ENCODE peak calls at places on chromosomes 7 and 10, in seven cellular contexts. One of them, this sample, is unnamed. For H3K9me3, the result is how much of the 10 kb centered on the place peaks cover.

GRCh38 chr10:16945566-16945965 is 128.3 kb upstream of the RSU1 start:
- DNase-seq in pancreas: no peak
- DNase-seq in SJSA1: no peak
- DNase-seq in gastrocnemius medialis: no peak
- DNase-seq in heart left ventricle: no peak
- DNase-seq in PC-3: no peak
- DNase-seq in ovary: no peak
- DNase-seq in this sample: peak

GRCh38 chr7:22565315-22565811 is 65.4 kb upstream of the STEAP1B start:
- DNase-seq in pancreas: no peak
- DNase-seq in SJSA1: peak
- DNase-seq in gastrocnemius medialis: no peak
- DNase-seq in heart left ventricle: peak
- DNase-seq in PC-3: peak
- DNase-seq in ovary: no peak
- DNase-seq in this sample: peak

GRCh38 chr7:158013085-158013668 is 574.4 kb downstream of the PTPRN2 start:
- DNase-seq in pancreas: no peak
- DNase-seq in SJSA1: no peak
- DNase-seq in gastrocnemius medialis: no peak
- DNase-seq in heart left ventricle: no peak
- DNase-seq in PC-3: no peak
- DNase-seq in ovary: no peak
- DNase-seq in this sample: no peak

GRCh38 chr7:11570922-11571550 is 261.0 kb downstream of the THSD7A start:
- DNase-seq in pancreas: no peak
- DNase-seq in SJSA1: no peak
- DNase-seq in gastrocnemius medialis: no peak
- DNase-seq in heart left ventricle: no peak
- DNase-seq in PC-3: no peak
- DNase-seq in ovary: no peak
- DNase-seq in this sample: no peak

GRCh38 chr7:142459557-142459963 is 201.7 kb upstream of the PRSS58 start:
- DNase-seq in pancreas: no peak
- DNase-seq in SJSA1: peak
- DNase-seq in gastrocnemius medialis: no peak
- DNase-seq in heart left ventricle: no peak
- DNase-seq in PC-3: peak
- DNase-seq in ovary: no peak
- DNase-seq in this sample: peak

GRCh38 chr10:84270708-84271107 is 25.9 kb downstream of the RGR start:
- DNase-seq in pancreas: no peak
- DNase-seq in SJSA1: no peak
- DNase-seq in gastrocnemius medialis: no peak
- DNase-seq in heart left ventricle: no peak
- DNase-seq in PC-3: no peak
- DNase-seq in ovary: no peak
- DNase-seq in this sample: no peak

GRCh38 chr10:67763499-67764011 is 67.6 kb upstream of the CTNNA3 start:
- DNase-seq in pancreas: peak
- DNase-seq in SJSA1: peak
- DNase-seq in gastrocnemius medialis: peak
- DNase-seq in heart left ventricle: peak
- DNase-seq in PC-3: peak
- DNase-seq in ovary: peak
- DNase-seq in this sample: peak

GRCh38 chr7:100107890-100108289 is 6.4 kb downstream of the AP4M1 start:
- DNase-seq in pancreas: no peak
- DNase-seq in SJSA1: no peak
- DNase-seq in gastrocnemius medialis: no peak
- DNase-seq in heart left ventricle: no peak
- DNase-seq in PC-3: no peak
- DNase-seq in ovary: no peak
- DNase-seq in this sample: no peak

GRCh38 chr7:66353547-66353946 is 148.4 kb downstream of the TPST1 start:
- DNase-seq in pancreas: no peak
- DNase-seq in SJSA1: no peak
- DNase-seq in gastrocnemius medialis: no peak
- DNase-seq in heart left ventricle: no peak
- DNase-seq in PC-3: no peak
- DNase-seq in ovary: no peak
- DNase-seq in this sample: no peak

GRCh38 chr10:6617319-6618076 is 37.4 kb upstream of the PRKCQ start:
- DNase-seq in pancreas: no peak
- DNase-seq in SJSA1: no peak
- DNase-seq in gastrocnemius medialis: no peak
- DNase-seq in heart left ventricle: no peak
- DNase-seq in PC-3: no peak
- DNase-seq in ovary: no peak
- DNase-seq in this sample: no peak

GRCh38 chr7:28419717-28420116 is 7.4 kb downstream of the CREB5 start:
- DNase-seq in pancreas: no peak
- DNase-seq in SJSA1: no peak
- DNase-seq in gastrocnemius medialis: peak
- DNase-seq in heart left ventricle: no peak
- DNase-seq in PC-3: peak
- DNase-seq in ovary: no peak
- DNase-seq in this sample: no peak

GRCh38 chr10:86070278-86070677 is 296.3 kb downstream of the GRID1 start:
- DNase-seq in pancreas: no peak
- DNase-seq in SJSA1: no peak
- DNase-seq in gastrocnemius medialis: no peak
- DNase-seq in heart left ventricle: no peak
- DNase-seq in PC-3: no peak
- DNase-seq in ovary: no peak
- DNase-seq in this sample: no peak

GRCh38 chr7:123494193-123494796 is 40.1 kb downstream of the IQUB start:
- DNase-seq in pancreas: no peak
- DNase-seq in SJSA1: no peak
- DNase-seq in gastrocnemius medialis: no peak
- DNase-seq in heart left ventricle: no peak
- DNase-seq in PC-3: peak
- DNase-seq in ovary: peak
- DNase-seq in this sample: peak

GRCh38 chr7:109259151-109259550 is 689.5 kb downstream of the DNAJB9 start:
- DNase-seq in pancreas: no peak
- DNase-seq in SJSA1: no peak
- DNase-seq in gastrocnemius medialis: no peak
- DNase-seq in heart left ventricle: no peak
- DNase-seq in PC-3: no peak
- DNase-seq in ovary: no peak
- DNase-seq in this sample: no peak

GRCh38 chr10:607545-608196 is 81.8 kb downstream of the DIP2C start:
- DNase-seq in pancreas: no peak
- DNase-seq in SJSA1: peak
- DNase-seq in gastrocnemius medialis: no peak
- DNase-seq in heart left ventricle: no peak
- DNase-seq in PC-3: no peak
- DNase-seq in ovary: no peak
- DNase-seq in this sample: no peak

GRCh38 chr10:605632-606325 is 83.7 kb downstream of the DIP2C start:
- DNase-seq in pancreas: no peak
- DNase-seq in SJSA1: no peak
- DNase-seq in gastrocnemius medialis: no peak
- DNase-seq in heart left ventricle: no peak
- DNase-seq in PC-3: no peak
- DNase-seq in ovary: no peak
- DNase-seq in this sample: no peak

GRCh38 chr10:608331-609265 is 80.9 kb downstream of the DIP2C start:
- DNase-seq in pancreas: no peak
- DNase-seq in SJSA1: peak
- DNase-seq in gastrocnemius medialis: no peak
- DNase-seq in heart left ventricle: no peak
- DNase-seq in PC-3: no peak
- DNase-seq in ovary: no peak
- DNase-seq in this sample: no peak

GRCh38 chr10:604716-605631 is 84.5 kb downstream of the DIP2C start:
- DNase-seq in pancreas: no peak
- DNase-seq in SJSA1: no peak
- DNase-seq in gastrocnemius medialis: no peak
- DNase-seq in heart left ventricle: peak
- DNase-seq in PC-3: no peak
- DNase-seq in ovary: peak
- DNase-seq in this sample: no peak

DNA sequence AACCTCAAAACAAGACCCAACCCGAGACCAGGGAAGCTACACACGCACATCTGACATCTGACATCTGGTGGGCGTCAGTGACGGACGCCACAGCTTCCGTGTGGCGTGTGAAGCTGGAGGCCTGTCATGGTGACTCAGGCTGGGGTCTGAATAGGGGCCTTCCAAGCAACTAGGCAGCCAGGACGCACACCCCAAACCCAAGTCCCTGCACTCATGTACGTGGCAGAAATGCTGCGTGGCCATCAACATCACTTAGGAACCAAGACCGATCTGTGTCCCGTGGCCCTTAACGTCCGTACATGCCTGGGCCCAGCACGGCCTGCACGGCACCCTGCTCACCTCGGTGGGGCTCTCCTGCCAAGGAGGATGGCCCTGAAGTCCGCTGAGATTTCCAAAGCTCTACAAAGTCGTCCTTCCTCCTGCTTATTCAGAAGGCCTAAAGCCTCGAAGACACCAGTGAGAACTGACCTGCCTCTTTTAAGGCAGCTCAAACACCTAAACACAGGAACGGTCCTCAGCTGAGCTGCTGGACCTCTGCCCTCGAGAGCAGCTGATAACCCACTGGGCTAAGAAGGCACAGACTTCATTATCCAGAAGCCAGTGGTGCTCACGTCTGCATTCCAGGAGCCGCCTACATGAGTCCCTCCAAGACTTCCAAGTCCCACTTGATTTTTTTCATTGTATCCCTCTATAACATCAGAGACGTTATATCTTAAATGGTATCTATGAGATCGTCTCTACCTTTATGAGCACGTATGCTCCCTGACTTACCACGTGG is 82.5 kb downstream of the DIP2C start:
- DNase-seq in pancreas: no peak
- DNase-seq in SJSA1: peak
- DNase-seq in gastrocnemius medialis: no peak
- DNase-seq in heart left ventricle: no peak
- DNase-seq in PC-3: no peak
- DNase-seq in ovary: no peak
- DNase-seq in this sample: no peak
- H3K27ac ChIP-seq in pancreas: no peak
- H3K27ac ChIP-seq in SJSA1: peak
- H3K27ac ChIP-seq in gastrocnemius medialis: no peak
- H3K27ac ChIP-seq in heart left ventricle: no peak
- H3K27ac ChIP-seq in PC-3: no peak
- H3K27ac ChIP-seq in ovary: no peak
- H3K27ac ChIP-seq in this sample: no peak

DNA sequence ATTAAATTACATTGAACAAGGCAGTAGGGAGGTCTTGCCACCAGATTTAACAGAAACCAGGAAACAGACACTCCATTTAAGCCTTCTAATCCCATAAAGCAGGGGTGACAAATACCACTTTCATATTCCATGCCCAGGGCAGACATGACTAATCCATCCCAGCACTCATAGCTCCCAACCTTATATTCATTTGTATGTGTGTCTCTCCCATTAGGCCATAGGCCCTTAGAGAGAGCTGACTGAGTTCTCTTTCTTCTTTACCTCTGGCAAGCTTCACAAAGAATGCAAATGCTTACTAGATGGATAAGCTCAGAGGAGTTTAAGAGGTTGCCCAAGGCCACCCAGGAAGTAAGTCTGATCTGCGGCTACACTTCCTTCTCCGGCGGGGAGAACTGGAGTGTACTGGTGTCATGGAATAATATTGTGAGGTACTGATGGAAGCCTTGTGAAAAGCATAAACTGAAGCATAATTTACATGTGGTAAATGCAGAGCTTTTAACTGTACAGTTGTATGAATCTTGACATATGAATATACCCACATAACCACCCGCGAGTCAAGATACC is 239.7 kb upstream of the HABP2 start:
- DNase-seq in pancreas: no peak
- DNase-seq in SJSA1: no peak
- DNase-seq in gastrocnemius medialis: no peak
- DNase-seq in heart left ventricle: no peak
- DNase-seq in PC-3: no peak
- DNase-seq in ovary: no peak
- DNase-seq in this sample: peak
- H3K4me3 ChIP-seq in pancreas: no peak
- H3K4me3 ChIP-seq in SJSA1: no peak
- H3K4me3 ChIP-seq in gastrocnemius medialis: no peak
- H3K4me3 ChIP-seq in heart left ventricle: no peak
- H3K4me3 ChIP-seq in PC-3: no peak
- H3K4me3 ChIP-seq in ovary: no peak
- H3K4me3 ChIP-seq in this sample: no peak

DNA sequence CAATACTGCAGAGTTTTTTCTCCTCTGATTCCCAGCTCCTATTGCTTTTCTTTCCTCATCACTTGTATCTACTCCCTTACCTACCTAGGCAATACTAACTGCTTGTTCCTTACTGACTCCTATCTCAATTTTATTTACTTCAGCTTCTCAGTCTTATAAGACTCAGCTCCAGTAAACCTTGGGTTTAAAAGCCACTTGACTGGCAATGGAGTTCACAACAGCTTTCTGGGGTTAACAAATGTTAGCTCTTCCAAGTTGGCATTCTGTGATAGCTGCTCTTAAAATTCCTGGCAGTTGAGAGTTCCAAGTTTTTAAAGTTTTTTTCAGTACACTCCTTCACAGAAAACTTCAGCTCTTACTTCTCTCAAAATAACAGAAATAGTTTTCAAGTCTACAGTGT is 14.2 kb downstream of the ATAD1 start:
- DNase-seq in pancreas: no peak
- DNase-seq in SJSA1: no peak
- DNase-seq in gastrocnemius medialis: no peak
- DNase-seq in heart left ventricle: no peak
- DNase-seq in PC-3: no peak
- DNase-seq in ovary: no peak
- DNase-seq in this sample: no peak
- H3K9me3 ChIP-seq in pancreas: under half
- H3K9me3 ChIP-seq in SJSA1: under half
- H3K9me3 ChIP-seq in gastrocnemius medialis: under half
- H3K9me3 ChIP-seq in heart left ventricle: under half
- H3K9me3 ChIP-seq in PC-3: under half
- H3K9me3 ChIP-seq in ovary: under half
- H3K9me3 ChIP-seq in this sample: under half

GRCh38 chr10:92572362-92573090 is 1.4 kb downstream of the IDE start:
- DNase-seq in pancreas: peak
- DNase-seq in SJSA1: no peak
- DNase-seq in gastrocnemius medialis: no peak
- DNase-seq in heart left ventricle: no peak
- DNase-seq in PC-3: peak
- DNase-seq in ovary: no peak
- DNase-seq in this sample: peak

GRCh38 chr10:92574545-92575377 is 868 bp upstream of the IDE start:
- DNase-seq in pancreas: no peak
- DNase-seq in SJSA1: no peak
- DNase-seq in gastrocnemius medialis: no peak
- DNase-seq in heart left ventricle: no peak
- DNase-seq in PC-3: peak
- DNase-seq in ovary: no peak
- DNase-seq in this sample: no peak

GRCh38 chr10:92573091-92573797 is 649 bp downstream of the IDE start:
- DNase-seq in pancreas: peak
- DNase-seq in SJSA1: no peak
- DNase-seq in gastrocnemius medialis: peak
- DNase-seq in heart left ventricle: no peak
- DNase-seq in PC-3: peak
- DNase-seq in ovary: no peak
- DNase-seq in this sample: peak

GRCh38 chr10:92573798-92574544 is at the start of gene IDE:
- DNase-seq in pancreas: peak
- DNase-seq in SJSA1: peak
- DNase-seq in gastrocnemius medialis: peak
- DNase-seq in heart left ventricle: peak
- DNase-seq in PC-3: peak
- DNase-seq in ovary: peak
- DNase-seq in this sample: peak

GRCh38 chr10:92575961-92576360 is 2.1 kb upstream of the IDE start:
- DNase-seq in pancreas: no peak
- DNase-seq in SJSA1: no peak
- DNase-seq in gastrocnemius medialis: no peak
- DNase-seq in heart left ventricle: no peak
- DNase-seq in PC-3: peak
- DNase-seq in ovary: no peak
- DNase-seq in this sample: peak
- H3K27ac ChIP-seq in pancreas: no peak
- H3K27ac ChIP-seq in SJSA1: no peak
- H3K27ac ChIP-seq in gastrocnemius medialis: no peak
- H3K27ac ChIP-seq in heart left ventricle: no peak
- H3K27ac ChIP-seq in PC-3: no peak
- H3K27ac ChIP-seq in ovary: no peak
- H3K27ac ChIP-seq in this sample: peak

This sample was measured in SJCRH30.